ENCODE peak calls at places on chromosome 10, in six cellular contexts. C is NCI-H1436, L is HL-60, K is H9, N is left cardiac atrium, U is GM06990. X is an unnamed sample.
A peak's percentile ranks its signal among the peaks of the same experiment; 100 is the strongest.

GRCh38 chr10:70515035-70515702 is 36.6 kb downstream of the PALD1 start:
- DNase-seq in C (no peak), L (no peak), K (no peak), N (no peak), U (no peak), X (no peak)

GRCh38 chr10:109743141-109744120 is 179.9 kb downstream of the XPNPEP1 start:
- DNase-seq in C (no peak), L (no peak), K (no peak), N (no peak), U (no peak), X (peak; percentile 52)

GRCh38 chr10:26612151-26612915 is 85.2 kb upstream of the PDSS1 start:
- DNase-seq in C (no peak), L (no peak), K (no peak), N (no peak), U (no peak), X (no peak)

GRCh38 chr10:99345350-99345749 is 16.2 kb downstream of the CNNM1 start:
- DNase-seq in C (no peak), L (no peak), K (no peak), N (no peak), U (no peak), X (no peak)

GRCh38 chr10:14571866-14572507 is 202.7 kb downstream of the FAM107B start:
- DNase-seq in C (no peak), L (no peak), K (peak; percentile 23), N (peak; percentile 54), U (no peak), X (no peak)

GRCh38 chr10:86387221-86387794 is 20.7 kb upstream of the GRID1 start:
- DNase-seq in C (no peak), L (no peak), K (no peak), N (no peak), U (no peak), X (no peak)

GRCh38 chr10:43912469-43912868 is 263.8 kb upstream of the ZNF32 start:
- DNase-seq in C (no peak), L (no peak), K (no peak), N (no peak), U (no peak), X (no peak)

GRCh38 chr10:129958686-129959543 is 5.2 kb downstream of the EBF3 start:
- DNase-seq in C (peak; percentile 60), L (no peak), K (peak; percentile 70), N (no peak), U (no peak), X (peak; percentile 59)

GRCh38 chr10:70480254-70480861 is 1.8 kb downstream of the PALD1 start:
- DNase-seq in C (no peak), L (no peak), K (no peak), N (no peak), U (peak; percentile 61), X (peak; percentile 36)

GRCh38 chr10:133357293-133358151 is at the start of gene FUOM:
- DNase-seq in C (peak; percentile 64), L (peak; percentile 85), K (peak; percentile 93), N (peak; percentile 73), U (peak; percentile 86), X (peak; percentile 95)

GRCh38 chr10:110947061-110947595 is 27.7 kb downstream of the SHOC2 start:
- DNase-seq in C (no peak), L (no peak), K (no peak), N (no peak), U (no peak), X (no peak)

GRCh38 chr10:101043356-101043707 is 12.3 kb downstream of the SFXN3 start:
- DNase-seq in C (no peak), L (no peak), K (no peak), N (no peak), U (no peak), X (no peak)

GRCh38 chr10:110706690-110707098 is 62.6 kb downstream of the RBM20 start:
- DNase-seq in C (no peak), L (no peak), K (no peak), N (no peak), U (no peak), X (no peak)

GRCh38 chr10:62594093-62594520 is 210.4 kb upstream of the ADO start:
- DNase-seq in C (peak; percentile 19), L (peak; percentile 42), K (peak; percentile 72), N (peak; percentile 39), U (no peak), X (peak; percentile 81)

GRCh38 chr10:69866688-69867461 is 65.2 kb downstream of the COL13A1 start:
- DNase-seq in C (no peak), L (no peak), K (peak; percentile 81), N (peak; percentile 67), U (no peak), X (peak; percentile 90)

GRCh38 chr10:110724937-110725336 is 80.8 kb downstream of the RBM20 start:
- DNase-seq in C (no peak), L (no peak), K (no peak), N (no peak), U (no peak), X (peak; percentile 43)

GRCh38 chr10:132977807-132978206 is 35.4 kb upstream of the CFAP46 start:
- DNase-seq in C (no peak), L (no peak), K (no peak), N (no peak), U (no peak), X (no peak)

GRCh38 chr10:131858583-131859340 is 42.0 kb upstream of the PPP2R2D start:
- DNase-seq in C (no peak), L (no peak), K (peak; percentile 20), N (no peak), U (no peak), X (no peak)

GRCh38 chr10:32905466-32905865 is 52.6 kb downstream of the ITGB1 start:
- DNase-seq in C (no peak), L (no peak), K (no peak), N (no peak), U (no peak), X (no peak)

GRCh38 chr10:24950439-24950838 is 2.0 kb downstream of the PRTFDC1 start:
- DNase-seq in C (no peak), L (no peak), K (no peak), N (no peak), U (no peak), X (no peak)

GRCh38 chr10:76523215-76523614 is 1091.8 kb downstream of the LRMDA start:
- DNase-seq in C (no peak), L (no peak), K (no peak), N (peak; percentile 67), U (no peak), X (peak; percentile 33)

GRCh38 chr10:122207596-122207995 is 63.5 kb upstream of the BTBD16 start:
- DNase-seq in C (peak; percentile 42), L (peak; percentile 6), K (no peak), N (no peak), U (no peak), X (peak; percentile 80)

GRCh38 chr10:109962247-109962646 is 38.9 kb upstream of the XPNPEP1 start:
- DNase-seq in C (no peak), L (no peak), K (no peak), N (no peak), U (no peak), X (no peak)

X was measured in left kidney.